ENCODE peak calls at places on chromosomes 2 and 18, in ten cellular contexts. One of them, this sample, is unnamed.
A peak's percentile ranks its signal among the peaks of the same experiment; 100 is the strongest.

GRCh38 chr2:26527726-26528125 is 49.8 kb upstream of the OTOF start:
- DNase-seq in Panc1: no peak
- DNase-seq in psoas muscle: no peak
- DNase-seq in A549: no peak
- DNase-seq in keratinocyte: no peak
- DNase-seq in body of pancreas: no peak
- DNase-seq in MM.1S: no peak
- DNase-seq in thyroid gland: no peak
- DNase-seq in tibial artery: no peak
- DNase-seq in fibroblast of lung: no peak
- DNase-seq in this sample: no peak

GRCh38 chr2:170747921-170748320 is 22.3 kb upstream of the ERICH2 start:
- DNase-seq in Panc1: no peak
- DNase-seq in psoas muscle: no peak
- DNase-seq in A549: no peak
- DNase-seq in keratinocyte: peak; percentile 75
- DNase-seq in body of pancreas: no peak
- DNase-seq in MM.1S: no peak
- DNase-seq in thyroid gland: no peak
- DNase-seq in tibial artery: no peak
- DNase-seq in fibroblast of lung: peak; percentile 87
- DNase-seq in this sample: no peak

GRCh38 chr18:39200153-39200552 is 1634.6 kb upstream of the CELF4 start:
- DNase-seq in Panc1: no peak
- DNase-seq in psoas muscle: no peak
- DNase-seq in A549: no peak
- DNase-seq in keratinocyte: no peak
- DNase-seq in body of pancreas: no peak
- DNase-seq in MM.1S: no peak
- DNase-seq in thyroid gland: no peak
- DNase-seq in tibial artery: no peak
- DNase-seq in fibroblast of lung: no peak
- DNase-seq in this sample: no peak

GRCh38 chr18:36075862-36076587 is 8.7 kb upstream of the RPRD1A start:
- DNase-seq in Panc1: peak; percentile 33
- DNase-seq in psoas muscle: no peak
- DNase-seq in A549: no peak
- DNase-seq in keratinocyte: no peak
- DNase-seq in body of pancreas: no peak
- DNase-seq in MM.1S: no peak
- DNase-seq in thyroid gland: peak; percentile 75
- DNase-seq in tibial artery: no peak
- DNase-seq in fibroblast of lung: peak; percentile 91
- DNase-seq in this sample: no peak

GRCh38 chr18:73520229-73520628 is 627.4 kb downstream of the FBXO15 start:
- DNase-seq in Panc1: no peak
- DNase-seq in psoas muscle: no peak
- DNase-seq in A549: no peak
- DNase-seq in keratinocyte: no peak
- DNase-seq in body of pancreas: no peak
- DNase-seq in MM.1S: no peak
- DNase-seq in thyroid gland: no peak
- DNase-seq in tibial artery: no peak
- DNase-seq in fibroblast of lung: peak; percentile 6
- DNase-seq in this sample: no peak

GRCh38 chr2:3311601-3312000 is 66.0 kb downstream of the EIPR1 start:
- DNase-seq in Panc1: no peak
- DNase-seq in psoas muscle: no peak
- DNase-seq in A549: no peak
- DNase-seq in keratinocyte: no peak
- DNase-seq in body of pancreas: no peak
- DNase-seq in MM.1S: no peak
- DNase-seq in thyroid gland: no peak
- DNase-seq in tibial artery: no peak
- DNase-seq in fibroblast of lung: no peak
- DNase-seq in this sample: no peak

GRCh38 chr2:114192362-114192761 is 250.1 kb upstream of the DPP10 start:
- DNase-seq in Panc1: no peak
- DNase-seq in psoas muscle: no peak
- DNase-seq in A549: no peak
- DNase-seq in keratinocyte: no peak
- DNase-seq in body of pancreas: no peak
- DNase-seq in MM.1S: no peak
- DNase-seq in thyroid gland: no peak
- DNase-seq in tibial artery: no peak
- DNase-seq in fibroblast of lung: no peak
- DNase-seq in this sample: no peak

GRCh38 chr18:41858761-41859555 is 96.1 kb upstream of the PIK3C3 start:
- DNase-seq in Panc1: no peak
- DNase-seq in psoas muscle: no peak
- DNase-seq in A549: no peak
- DNase-seq in keratinocyte: no peak
- DNase-seq in body of pancreas: no peak
- DNase-seq in MM.1S: no peak
- DNase-seq in thyroid gland: no peak
- DNase-seq in tibial artery: no peak
- DNase-seq in fibroblast of lung: no peak
- DNase-seq in this sample: no peak

GRCh38 chr18:67301592-67301991 is 214.9 kb downstream of the DSEL start:
- DNase-seq in Panc1: no peak
- DNase-seq in psoas muscle: no peak
- DNase-seq in A549: no peak
- DNase-seq in keratinocyte: no peak
- DNase-seq in body of pancreas: no peak
- DNase-seq in MM.1S: no peak
- DNase-seq in thyroid gland: no peak
- DNase-seq in tibial artery: no peak
- DNase-seq in fibroblast of lung: peak; percentile 2
- DNase-seq in this sample: no peak

GRCh38 chr2:159658887-159659437 is 42.6 kb upstream of the BAZ2B start:
- DNase-seq in Panc1: no peak
- DNase-seq in psoas muscle: peak; percentile 59
- DNase-seq in A549: no peak
- DNase-seq in keratinocyte: no peak
- DNase-seq in body of pancreas: no peak
- DNase-seq in MM.1S: no peak
- DNase-seq in thyroid gland: no peak
- DNase-seq in tibial artery: peak; percentile 70
- DNase-seq in fibroblast of lung: peak; percentile 58
- DNase-seq in this sample: no peak

GRCh38 chr2:28206786-28207185 is 185.9 kb upstream of the FOSL2 start:
- DNase-seq in Panc1: no peak
- DNase-seq in psoas muscle: no peak
- DNase-seq in A549: no peak
- DNase-seq in keratinocyte: no peak
- DNase-seq in body of pancreas: no peak
- DNase-seq in MM.1S: no peak
- DNase-seq in thyroid gland: no peak
- DNase-seq in tibial artery: no peak
- DNase-seq in fibroblast of lung: no peak
- DNase-seq in this sample: no peak

GRCh38 chr2:39120521-39120770 is 405 bp downstream of the SOS1 start:
- DNase-seq in Panc1: no peak
- DNase-seq in psoas muscle: no peak
- DNase-seq in A549: no peak
- DNase-seq in keratinocyte: no peak
- DNase-seq in body of pancreas: no peak
- DNase-seq in MM.1S: no peak
- DNase-seq in thyroid gland: no peak
- DNase-seq in tibial artery: no peak
- DNase-seq in fibroblast of lung: no peak
- DNase-seq in this sample: no peak

GRCh38 chr2:11371099-11371937 is 26.9 kb upstream of the ROCK2 start:
- DNase-seq in Panc1: no peak
- DNase-seq in psoas muscle: peak; percentile 79
- DNase-seq in A549: no peak
- DNase-seq in keratinocyte: no peak
- DNase-seq in body of pancreas: no peak
- DNase-seq in MM.1S: no peak
- DNase-seq in thyroid gland: no peak
- DNase-seq in tibial artery: no peak
- DNase-seq in fibroblast of lung: no peak
- DNase-seq in this sample: no peak
- H3K27ac ChIP-seq in Panc1: no peak overlapping the region
- H3K27ac ChIP-seq in psoas muscle: peak overlapping the region; percentile 86
- H3K27ac ChIP-seq in A549: peak overlapping the region; percentile 95
- H3K27ac ChIP-seq in keratinocyte: peak overlapping the region; percentile 7
- H3K27ac ChIP-seq in body of pancreas: no peak overlapping the region
- H3K27ac ChIP-seq in MM.1S: no peak overlapping the region
- H3K27ac ChIP-seq in thyroid gland: no peak overlapping the region
- H3K27ac ChIP-seq in tibial artery: no peak overlapping the region
- H3K27ac ChIP-seq in fibroblast of lung: no peak overlapping the region
- H3K27ac ChIP-seq in this sample: no peak overlapping the region

GRCh38 chr2:240568678-240569522 is 616 bp downstream of the RNPEPL1 start:
- DNase-seq in Panc1: no peak
- DNase-seq in psoas muscle: peak; percentile 87
- DNase-seq in A549: no peak
- DNase-seq in keratinocyte: no peak
- DNase-seq in body of pancreas: peak; percentile 78
- DNase-seq in MM.1S: peak; percentile 68
- DNase-seq in thyroid gland: peak; percentile 69
- DNase-seq in tibial artery: peak; percentile 41
- DNase-seq in fibroblast of lung: peak; percentile 65
- DNase-seq in this sample: peak; percentile 91

GRCh38 chr2:240566203-240567136 is 1.8 kb upstream of the RNPEPL1 start:
- DNase-seq in Panc1: no peak
- DNase-seq in psoas muscle: peak; percentile 95
- DNase-seq in A549: no peak
- DNase-seq in keratinocyte: no peak
- DNase-seq in body of pancreas: peak; percentile 94
- DNase-seq in MM.1S: peak; percentile 94
- DNase-seq in thyroid gland: peak; percentile 96
- DNase-seq in tibial artery: peak; percentile 94
- DNase-seq in fibroblast of lung: peak; percentile 72
- DNase-seq in this sample: peak; percentile 97

GRCh38 chr2:240565267-240566202 is 2.7 kb upstream of the RNPEPL1 start:
- DNase-seq in Panc1: no peak
- DNase-seq in psoas muscle: peak; percentile 81
- DNase-seq in A549: peak; percentile 60
- DNase-seq in keratinocyte: no peak
- DNase-seq in body of pancreas: peak; percentile 74
- DNase-seq in MM.1S: peak; percentile 89
- DNase-seq in thyroid gland: peak; percentile 51
- DNase-seq in tibial artery: peak; percentile 78
- DNase-seq in fibroblast of lung: no peak
- DNase-seq in this sample: peak; percentile 97

GRCh38 chr2:240567872-240568677 is at the start of gene RNPEPL1:
- DNase-seq in Panc1: no peak
- DNase-seq in psoas muscle: peak; percentile 71
- DNase-seq in A549: no peak
- DNase-seq in keratinocyte: no peak
- DNase-seq in body of pancreas: peak; percentile 50
- DNase-seq in MM.1S: peak; percentile 60
- DNase-seq in thyroid gland: peak; percentile 57
- DNase-seq in tibial artery: peak; percentile 33
- DNase-seq in fibroblast of lung: peak; percentile 20
- DNase-seq in this sample: peak; percentile 93

DNA sequence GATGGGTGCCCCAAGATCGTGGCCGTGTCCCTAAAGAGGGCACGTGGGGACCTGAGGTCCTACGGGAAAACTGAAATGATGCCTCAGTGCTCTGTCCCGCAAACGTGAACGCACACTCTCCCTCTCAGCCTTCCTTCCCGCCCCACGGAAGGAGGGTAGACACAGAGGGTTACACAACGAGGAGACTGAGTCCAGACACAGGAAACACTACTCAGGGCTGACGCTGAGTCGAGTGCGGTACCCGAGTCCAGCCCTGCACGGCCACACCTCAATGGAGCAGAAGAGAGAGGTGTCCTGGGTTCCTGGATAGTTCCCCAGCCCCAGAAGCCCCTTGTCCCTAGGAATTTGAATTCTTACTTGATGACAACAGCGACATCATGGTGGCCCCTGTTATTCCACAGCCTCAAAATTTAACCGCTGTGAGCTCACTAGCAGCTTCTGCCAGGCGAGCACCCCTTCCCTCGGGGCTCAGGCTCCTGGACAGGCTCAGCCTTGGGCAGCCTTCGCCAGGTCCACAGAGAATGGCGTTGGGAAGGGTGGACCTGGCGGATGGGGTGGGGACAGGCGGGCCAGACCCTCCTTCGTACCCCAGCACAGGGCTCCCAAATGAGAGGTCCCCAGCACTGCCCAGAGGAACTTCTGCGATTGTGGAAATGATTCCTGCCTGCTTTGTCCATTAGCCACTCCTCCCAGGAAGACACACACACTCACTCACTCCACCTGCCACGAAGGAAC is 980 bp upstream of the RNPEPL1 start:
- DNase-seq in Panc1: no peak
- DNase-seq in psoas muscle: peak; percentile 53
- DNase-seq in A549: no peak
- DNase-seq in keratinocyte: no peak
- DNase-seq in body of pancreas: peak; percentile 15
- DNase-seq in MM.1S: no peak
- DNase-seq in thyroid gland: no peak
- DNase-seq in tibial artery: peak; percentile 34
- DNase-seq in fibroblast of lung: no peak
- DNase-seq in this sample: no peak
- H3K4me1 ChIP-seq in Panc1: peaks cover 34% of the 10 kb centered on the region
- H3K4me1 ChIP-seq in psoas muscle: peaks cover 45% of the 10 kb centered on the region
- H3K4me1 ChIP-seq in A549: peaks cover 46% of the 10 kb centered on the region
- H3K4me1 ChIP-seq in keratinocyte: peaks cover 36% of the 10 kb centered on the region
- H3K4me1 ChIP-seq in body of pancreas: peaks cover 68% of the 10 kb centered on the region
- H3K4me1 ChIP-seq in MM.1S: peaks cover 53% of the 10 kb centered on the region
- H3K4me1 ChIP-seq in thyroid gland: peaks cover 30% of the 10 kb centered on the region
- H3K4me1 ChIP-seq in tibial artery: peaks cover 5% of the 10 kb centered on the region
- H3K4me1 ChIP-seq in fibroblast of lung: peaks cover 23% of the 10 kb centered on the region
- H3K4me1 ChIP-seq in this sample: peaks cover 86% of the 10 kb centered on the region

GRCh38 chr2:4381773-4382172 is 678.4 kb downstream of the DCDC2C start:
- DNase-seq in Panc1: no peak
- DNase-seq in psoas muscle: no peak
- DNase-seq in A549: no peak
- DNase-seq in keratinocyte: no peak
- DNase-seq in body of pancreas: no peak
- DNase-seq in MM.1S: no peak
- DNase-seq in thyroid gland: no peak
- DNase-seq in tibial artery: no peak
- DNase-seq in fibroblast of lung: no peak
- DNase-seq in this sample: no peak
- TF ChIP-seq CTCF in Panc1: no peak
- TF ChIP-seq CTCF in psoas muscle: no peak
- TF ChIP-seq CTCF in A549: no peak
- TF ChIP-seq CTCF in keratinocyte: no peak
- TF ChIP-seq CTCF in body of pancreas: no peak
- TF ChIP-seq CTCF in MM.1S: no peak
- TF ChIP-seq CTCF in thyroid gland: no peak
- TF ChIP-seq CTCF in tibial artery: no peak
- TF ChIP-seq CTCF in fibroblast of lung: no peak
- TF ChIP-seq CTCF in this sample: no peak

DNA sequence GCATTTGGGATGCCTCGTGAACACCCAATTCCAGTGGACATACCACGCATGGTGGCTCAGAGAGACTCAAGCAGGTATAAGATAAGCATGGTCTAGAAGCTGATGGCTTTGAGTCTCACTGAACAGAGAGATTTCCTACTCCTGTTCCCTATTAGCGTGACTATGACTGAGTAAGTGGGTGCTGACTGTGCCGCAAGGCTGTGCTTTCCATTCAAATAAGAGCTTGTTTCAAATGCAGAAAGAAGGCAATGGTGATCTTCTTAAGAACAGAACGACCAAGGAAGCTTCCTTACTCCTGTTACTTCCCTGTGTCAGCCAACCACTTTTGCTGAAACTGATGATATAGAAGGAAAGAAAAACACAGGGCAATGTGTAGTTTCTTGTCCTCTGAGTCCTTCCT is 63.5 kb upstream of the IGFBP2 start:
- DNase-seq in Panc1: no peak
- DNase-seq in psoas muscle: no peak
- DNase-seq in A549: no peak
- DNase-seq in keratinocyte: no peak
- DNase-seq in body of pancreas: no peak
- DNase-seq in MM.1S: no peak
- DNase-seq in thyroid gland: no peak
- DNase-seq in tibial artery: no peak
- DNase-seq in fibroblast of lung: no peak
- DNase-seq in this sample: no peak
- H3K27ac ChIP-seq in Panc1: no peak overlapping the region
- H3K27ac ChIP-seq in psoas muscle: no peak overlapping the region
- H3K27ac ChIP-seq in A549: no peak overlapping the region
- H3K27ac ChIP-seq in keratinocyte: no peak overlapping the region
- H3K27ac ChIP-seq in body of pancreas: no peak overlapping the region
- H3K27ac ChIP-seq in MM.1S: no peak overlapping the region
- H3K27ac ChIP-seq in thyroid gland: no peak overlapping the region
- H3K27ac ChIP-seq in tibial artery: no peak overlapping the region
- H3K27ac ChIP-seq in fibroblast of lung: no peak overlapping the region
- H3K27ac ChIP-seq in this sample: no peak overlapping the region

This sample was measured in left lung.